ENCODE peak calls at places on chromosome 13, in four cellular contexts. One of them, this sample, is unnamed.

GRCh38 chr13:50599046-50599445 is 244.4 kb downstream of the DLEU7 start:
- DNase-seq in thyroid gland: no peak
- DNase-seq in ovary: no peak
- DNase-seq in stomach: no peak
- DNase-seq in this sample: no peak

GRCh38 chr13:21673592-21674270 is 2.9 kb downstream of the FGF9 start:
- DNase-seq in thyroid gland: peak
- DNase-seq in stomach: peak
- DNase-seq in ovary: peak
- DNase-seq in this sample: peak

GRCh38 chr13:70014337-70014736 is 93.3 kb upstream of the ATXN8OS start:
- DNase-seq in thyroid gland: no peak
- DNase-seq in stomach: no peak
- DNase-seq in ovary: no peak
- DNase-seq in this sample: no peak

GRCh38 chr13:94232161-94232560 is 247.3 kb downstream of the DCT start:
- DNase-seq in stomach: no peak
- DNase-seq in thyroid gland: no peak
- DNase-seq in ovary: no peak
- DNase-seq in this sample: peak

GRCh38 chr13:91347996-91348905 is 764 bp downstream of the MIR17HG start:
- DNase-seq in ovary: peak
- DNase-seq in thyroid gland: peak
- DNase-seq in stomach: peak
- DNase-seq in this sample: peak

GRCh38 chr13:112803422-112803821 is 113.6 kb downstream of the ATP11A start:
- DNase-seq in stomach: no peak
- DNase-seq in ovary: no peak
- DNase-seq in thyroid gland: no peak
- DNase-seq in this sample: no peak

GRCh38 chr13:36332986-36333385 is 13.2 kb downstream of the SPART start:
- DNase-seq in ovary: no peak
- DNase-seq in thyroid gland: no peak
- DNase-seq in stomach: no peak
- DNase-seq in this sample: no peak

GRCh38 chr13:103218253-103218652 is 152.0 kb upstream of the SLC10A2 start:
- DNase-seq in thyroid gland: no peak
- DNase-seq in ovary: no peak
- DNase-seq in stomach: no peak
- DNase-seq in this sample: no peak

GRCh38 chr13:38804536-38804935 is 117.7 kb downstream of the FREM2 start:
- DNase-seq in ovary: no peak
- DNase-seq in thyroid gland: no peak
- DNase-seq in stomach: no peak
- DNase-seq in this sample: no peak

DNA sequence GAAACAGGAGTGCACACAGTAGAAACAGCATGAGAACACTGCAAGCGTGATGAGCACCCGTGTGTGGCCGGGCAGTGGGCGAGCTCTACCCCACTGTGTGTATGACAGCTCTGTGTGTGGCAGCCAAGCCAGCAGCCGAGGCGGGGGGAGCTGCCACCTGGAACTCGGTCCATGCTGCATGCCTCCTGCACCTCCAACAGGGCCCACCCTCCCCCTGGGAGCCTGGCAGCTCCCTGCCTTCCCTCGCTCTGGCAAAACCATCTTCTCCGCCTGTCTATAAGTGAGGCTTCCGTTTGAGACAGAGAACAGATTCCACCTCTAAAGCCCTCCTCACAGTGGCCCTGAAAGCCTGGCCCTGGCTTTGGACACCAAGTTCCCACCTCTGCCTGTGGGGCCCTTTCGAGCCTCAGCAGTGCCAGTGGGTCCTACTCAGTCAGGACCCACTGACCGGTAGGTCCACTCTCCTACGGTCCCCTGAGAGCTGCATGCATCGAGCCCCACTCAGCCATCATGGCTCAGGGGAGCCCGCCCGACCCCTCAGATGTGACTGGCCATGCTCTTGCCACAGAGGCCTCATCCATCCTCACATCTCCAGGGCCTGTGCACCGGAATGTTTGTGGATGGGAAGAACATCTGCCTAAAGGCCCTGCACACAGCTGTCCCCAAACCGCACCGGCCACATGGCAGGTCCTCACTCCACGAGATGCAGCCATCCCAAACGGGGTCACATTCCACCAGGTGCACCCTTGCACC is 52.4 kb upstream of the C13orf46 start:
- DNase-seq in thyroid gland: no peak
- DNase-seq in ovary: no peak
- DNase-seq in stomach: no peak
- DNase-seq in this sample: peak
- TF ChIP-seq POLR2A in thyroid gland: no peak
- TF ChIP-seq POLR2A in ovary: no peak
- TF ChIP-seq POLR2A in stomach: no peak
- TF ChIP-seq POLR2A in this sample: no peak

GRCh38 chr13:46050771-46051170 is 1.8 kb downstream of the ZC3H13 start:
- DNase-seq in stomach: no peak
- DNase-seq in thyroid gland: no peak
- DNase-seq in ovary: no peak
- DNase-seq in this sample: no peak
- H3K4me3 ChIP-seq in stomach: no peak
- H3K4me3 ChIP-seq in thyroid gland: no peak
- H3K4me3 ChIP-seq in ovary: no peak
- H3K4me3 ChIP-seq in this sample: no peak

DNA sequence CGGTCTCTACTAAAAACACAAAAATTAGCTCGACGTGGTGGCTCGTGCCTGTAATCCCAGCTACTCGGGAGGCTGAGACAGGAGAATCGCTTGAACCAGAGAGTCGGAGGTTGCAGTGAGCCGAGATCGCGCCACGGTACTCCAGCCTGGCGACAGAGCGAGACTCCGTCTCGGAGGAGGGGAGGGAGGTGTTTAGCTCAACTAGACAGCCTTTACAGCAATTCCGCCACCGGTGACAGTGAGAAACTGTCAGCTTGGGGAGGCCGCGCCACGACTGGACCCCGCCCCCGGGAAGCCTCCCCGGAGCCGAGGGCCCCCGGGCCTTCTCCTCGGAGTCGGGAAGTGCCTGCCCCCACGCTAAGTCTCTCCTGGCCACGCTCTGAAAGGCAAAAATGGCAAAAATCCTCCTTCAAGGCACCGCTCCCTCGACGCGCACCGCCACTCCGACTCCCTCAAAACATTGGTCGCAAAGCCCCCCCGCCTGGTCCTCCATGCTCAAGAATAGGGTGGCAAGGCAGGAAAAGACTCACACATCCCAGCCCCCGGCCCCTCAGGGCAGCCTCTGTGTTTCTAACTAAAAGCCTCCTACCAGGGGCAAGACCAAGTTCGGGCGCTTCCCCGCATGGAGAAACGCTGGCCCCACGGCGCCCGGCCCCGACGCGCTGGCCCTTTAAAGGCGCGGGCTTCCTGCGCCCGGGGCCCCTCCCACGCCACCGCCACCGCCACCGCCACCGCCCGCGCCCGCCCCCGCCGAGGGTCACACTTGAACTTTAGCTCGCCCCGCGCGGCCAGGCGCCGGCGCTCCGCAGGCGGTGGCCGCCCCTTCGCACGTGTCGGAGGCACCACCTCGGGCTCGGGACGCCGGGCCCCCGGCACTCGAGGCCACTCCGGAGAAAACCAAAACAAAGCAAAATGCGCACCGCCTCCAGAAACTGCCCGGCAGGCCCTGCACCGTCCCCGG is 2.1 kb downstream of the FOXO1 start:
- DNase-seq in ovary: peak
- DNase-seq in thyroid gland: peak
- DNase-seq in stomach: peak
- DNase-seq in this sample: peak
- TF ChIP-seq POLR2A in ovary: no peak
- TF ChIP-seq POLR2A in thyroid gland: peak
- TF ChIP-seq POLR2A in stomach: no peak
- TF ChIP-seq POLR2A in this sample: no peak

GRCh38 chr13:52454825-52455676 is at the start of gene CKAP2:
- DNase-seq in ovary: peak
- DNase-seq in thyroid gland: peak
- DNase-seq in stomach: peak
- DNase-seq in this sample: peak

GRCh38 chr13:52450793-52451116 is 321 bp upstream of the VPS36 start:
- DNase-seq in thyroid gland: no peak
- DNase-seq in ovary: no peak
- DNase-seq in stomach: no peak
- DNase-seq in this sample: no peak

GRCh38 chr13:52452470-52452869 is 2.0 kb upstream of the VPS36 start:
- DNase-seq in thyroid gland: no peak
- DNase-seq in ovary: no peak
- DNase-seq in stomach: no peak
- DNase-seq in this sample: no peak

GRCh38 chr13:52455677-52456041 is 381 bp downstream of the CKAP2 start:
- DNase-seq in stomach: peak
- DNase-seq in ovary: peak
- DNase-seq in thyroid gland: peak
- DNase-seq in this sample: peak

DNA sequence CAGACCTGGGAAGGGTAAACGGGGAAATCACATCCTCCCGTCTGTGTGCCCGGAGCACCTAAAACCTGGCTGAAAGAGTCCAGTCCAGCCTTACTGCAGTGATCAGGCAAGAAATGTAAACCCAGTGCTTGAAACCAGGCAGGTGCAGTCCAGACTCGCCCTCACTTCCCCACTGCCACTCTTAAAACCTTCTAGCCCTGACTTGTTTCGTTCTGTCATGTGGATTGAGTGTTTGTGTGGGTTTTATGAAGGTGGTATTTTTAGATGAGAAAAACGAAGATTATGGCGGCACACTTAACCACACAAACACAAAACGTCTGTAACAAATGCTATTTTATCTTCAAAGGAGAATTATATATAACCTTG is 836 bp upstream of the CKAP2 start:
- DNase-seq in ovary: no peak
- DNase-seq in thyroid gland: peak
- DNase-seq in stomach: no peak
- DNase-seq in this sample: peak
- H3K4me3 ChIP-seq in ovary: peak
- H3K4me3 ChIP-seq in thyroid gland: peak
- H3K4me3 ChIP-seq in stomach: peak
- H3K4me3 ChIP-seq in this sample: peak

This sample was measured in upper lobe of left lung.